ENCODE peak calls at places on chromosomes 12 and 14, in eight cellular contexts. Z is NCI-H69; W is mesothelial cell of epicardium; L is omental fat pad; Y is GM04503; E is EL; U is stimulated activated CD4-positive, alpha-beta T cell treated with anti-CD3 and anti-CD28 coated beads, Interleukin-12 subunit alpha, Interleukin-12 subunit beta, amount 100 ng/mL, for 24 hours; S is activated T-cell treated with anti-CD3 and anti-CD28 coated beads, Interleukin-2, amount 50 U/mL, for 24 hours. J is an unnamed sample.

GRCh38 chr12:132395908-132396305 is 66.5 kb upstream of the GALNT9 start:
- DNase-seq in Z (no peak), W (no peak), L (no peak), Y (no peak), E (no peak), U (no peak), S (no peak), J (no peak)

GRCh38 chr14:73289729-73290128 is 52.4 kb downstream of the PAPLN start:
- DNase-seq in Z (no peak), W (no peak), L (no peak), Y (no peak), E (peak; percentile 17), U (no peak), S (no peak), J (no peak)

GRCh38 chr12:80625901-80626300 is 81.5 kb upstream of the MYF6 start:
- DNase-seq in Z (peak; percentile 97), W (no peak), L (no peak), Y (no peak), E (no peak), U (no peak), S (no peak), J (no peak)

GRCh38 chr14:105479438-105480164 is 5.0 kb downstream of the CRIP2 start:
- DNase-seq in Z (peak; percentile 36), W (no peak), L (no peak), Y (no peak), E (no peak), U (no peak), S (no peak), J (no peak)

GRCh38 chr12:19138551-19139344 is 9.2 kb downstream of the PLEKHA5 start:
- DNase-seq in Z (no peak), W (no peak), L (no peak), Y (no peak), E (peak; percentile 96), U (no peak), S (no peak), J (no peak)

GRCh38 chr12:86985298-86985697 is 729.1 kb upstream of the MGAT4C start:
- DNase-seq in Z (no peak), W (no peak), L (no peak), Y (no peak), E (no peak), U (no peak), S (no peak), J (no peak)

GRCh38 chr14:72547999-72548398 is 345.9 kb downstream of the DPF3 start:
- DNase-seq in Z (no peak), W (no peak), L (no peak), Y (no peak), E (no peak), U (no peak), S (no peak), J (no peak)

GRCh38 chr14:29741909-29742401 is 185.7 kb downstream of the PRKD1 start:
- DNase-seq in Z (peak; percentile 94), W (no peak), L (no peak), Y (no peak), E (peak; percentile 61), U (no peak), S (no peak), J (peak; percentile 28)

GRCh38 chr12:87935216-87935615 is 94.0 kb downstream of the C12orf50 start:
- DNase-seq in Z (no peak), W (no peak), L (no peak), Y (no peak), E (no peak), U (no peak), S (no peak), J (no peak)

GRCh38 chr12:76247992-76248391 is 100.2 kb downstream of the BBS10 start:
- DNase-seq in Z (no peak), W (no peak), L (no peak), Y (no peak), E (no peak), U (no peak), S (no peak), J (no peak)

GRCh38 chr14:35331605-35332516 is 39.7 kb downstream of the PSMA6 start:
- DNase-seq in Z (peak; percentile 37), W (peak; percentile 48), L (no peak), Y (no peak), E (peak; percentile 55), U (no peak), S (no peak), J (no peak)

GRCh38 chr14:51650721-51651387 is 856 bp upstream of the FRMD6 start:
- DNase-seq in Z (peak; percentile 86), W (no peak), L (no peak), Y (no peak), E (peak; percentile 48), U (no peak), S (peak; percentile 33), J (no peak)

GRCh38 chr14:23364164-23364571 is 804 bp downstream of the EFS start:
- DNase-seq in Z (no peak), W (no peak), L (no peak), Y (no peak), E (peak; percentile 36), U (no peak), S (no peak), J (no peak)

GRCh38 chr14:85296466-85297210 is 233.3 kb upstream of the FLRT2 start:
- DNase-seq in Z (peak; percentile 16), W (no peak), L (no peak), Y (no peak), E (peak; percentile 65), U (no peak), S (no peak), J (no peak)

GRCh38 chr12:2487278-2487677 is 307.5 kb upstream of the FKBP4 start:
- DNase-seq in Z (no peak), W (no peak), L (no peak), Y (no peak), E (no peak), U (no peak), S (no peak), J (no peak)

GRCh38 chr12:116277393-116278258 is at the start of gene MED13L:
- DNase-seq in Z (peak; percentile 98), W (peak; percentile 88), L (peak; percentile 49), Y (no peak), E (peak; percentile 87), U (peak; percentile 72), S (peak; percentile 93), J (peak; percentile 49)

GRCh38 chr14:89000007-89000942 is 175.8 kb downstream of the TTC8 start:
- DNase-seq in Z (peak; percentile 90), W (no peak), L (no peak), Y (peak; percentile 91), E (peak; percentile 96), U (peak; percentile 23), S (peak; percentile 39), J (peak; percentile 13)

GRCh38 chr12:27970391-27970980 is 2.0 kb downstream of the PTHLH start:
- DNase-seq in Z (peak; percentile 48), W (no peak), L (no peak), Y (no peak), E (peak; percentile 39), U (no peak), S (no peak), J (no peak)

GRCh38 chr14:101884537-101885253 is 79.7 kb upstream of the DYNC1H1 start:
- DNase-seq in Z (no peak), W (no peak), L (no peak), Y (no peak), E (no peak), U (no peak), S (peak; percentile 17), J (no peak)

GRCh38 chr12:27383429-27384260 is 51.0 kb downstream of the BMAL2 start:
- DNase-seq in Z (peak; percentile 72), W (peak; percentile 29), L (peak; percentile 70), Y (no peak), E (peak; percentile 84), U (peak; percentile 68), S (peak; percentile 71), J (peak; percentile 55)

GRCh38 chr14:104579507-104579906 is at the start of gene C14orf180:
- DNase-seq in Z (peak; percentile 43), W (no peak), L (no peak), Y (no peak), E (no peak), U (no peak), S (no peak), J (no peak)

GRCh38 chr14:55277972-55278740 is 6.9 kb downstream of the FBXO34 start:
- DNase-seq in Z (no peak), W (no peak), L (no peak), Y (no peak), E (no peak), U (no peak), S (no peak), J (no peak)

GRCh38 chr12:122843472-122843871 is 8.2 kb downstream of the HIP1R start:
- DNase-seq in Z (no peak), W (no peak), L (no peak), Y (no peak), E (no peak), U (no peak), S (no peak), J (no peak)

GRCh38 chr14:61555056-61555838 is 140.1 kb upstream of the HIF1A start:
- DNase-seq in Z (no peak), W (no peak), L (peak; percentile 9), Y (peak; percentile 69), E (peak; percentile 78), U (no peak), S (no peak), J (no peak)

GRCh38 chr12:27822076-27822712 is 42.2 kb upstream of the MANSC4 start:
- DNase-seq in Z (no peak), W (no peak), L (no peak), Y (no peak), E (peak; percentile 82), U (peak; percentile 62), S (peak; percentile 73), J (no peak)

GRCh38 chr12:93794738-93795137 is 117.6 kb downstream of the CRADD start:
- DNase-seq in Z (no peak), W (no peak), L (no peak), Y (no peak), E (no peak), U (no peak), S (no peak), J (no peak)

GRCh38 chr12:53601296-53601847 is 24.8 kb downstream of the ATF7 start:
- DNase-seq in Z (no peak), W (no peak), L (no peak), Y (no peak), E (no peak), U (no peak), S (no peak), J (no peak)

GRCh38 chr12:93502802-93503623 is 35.7 kb downstream of the MRPL42 start:
- DNase-seq in Z (peak; percentile 57), W (no peak), L (no peak), Y (no peak), E (peak; percentile 45), U (peak; percentile 24), S (peak; percentile 50), J (no peak)

GRCh38 chr14:94044476-94045091 is 18.4 kb downstream of the OTUB2 start:
- DNase-seq in Z (no peak), W (no peak), L (no peak), Y (no peak), E (no peak), U (no peak), S (peak; percentile 29), J (no peak)

GRCh38 chr12:106030210-106031175 is 108.3 kb downstream of the NUAK1 start:
- DNase-seq in Z (no peak), W (no peak), L (no peak), Y (peak; percentile 75), E (peak; percentile 96), U (no peak), S (no peak), J (no peak)

GRCh38 chr14:56422703-56423213 is 156.8 kb upstream of the TMEM260 start:
- DNase-seq in Z (peak; percentile 95), W (no peak), L (no peak), Y (peak; percentile 27), E (peak; percentile 40), U (no peak), S (no peak), J (peak; percentile 6)

GRCh38 chr12:112998997-112999767 is 20.9 kb downstream of the OAS2 start:
- DNase-seq in Z (peak; percentile 62), W (no peak), L (no peak), Y (no peak), E (no peak), U (no peak), S (no peak), J (no peak)

GRCh38 chr14:67432088-67432564 is 20.2 kb upstream of the PLEK2 start:
- DNase-seq in Z (no peak), W (no peak), L (no peak), Y (no peak), E (no peak), U (no peak), S (no peak), J (no peak)

GRCh38 chr12:61356485-61356884 is 903.7 kb upstream of the USP15 start:
- DNase-seq in Z (no peak), W (no peak), L (no peak), Y (no peak), E (no peak), U (no peak), S (no peak), J (no peak)

J was measured in thoracic aorta.